ENCODE peak calls at places on chromosomes 1 and 21, in four cellular contexts. J is pancreas, N is thoracic aorta, A is uterus. Y is an unnamed sample. For H3K4me1, the result is how much of the 10 kb centered on the place peaks cover.

GRCh38 chr1:32060914-32061313 is 11.8 kb upstream of the TMEM39B start:
- DNase-seq in J (no peak), N (no peak), A (no peak), Y (no peak)

GRCh38 chr1:23908453-23909341 is 4.5 kb downstream of the CNR2 start:
- DNase-seq in N (no peak), A (no peak), J (no peak), Y (no peak)

GRCh38 chr1:106055900-106056299 is 1000.6 kb upstream of the PRMT6 start:
- DNase-seq in J (no peak), N (no peak), A (no peak), Y (no peak)

GRCh38 chr1:27098447-27099153 is 56.3 kb downstream of the SLC9A1 start:
- DNase-seq in N (no peak), A (no peak), J (no peak), Y (no peak)

GRCh38 chr1:203467550-203467921 is 8.1 kb upstream of the PRELP start:
- DNase-seq in A (peak), J (no peak), N (peak), Y (peak)

GRCh38 chr1:165903672-165904071 is 76.3 kb downstream of the UCK2 start:
- DNase-seq in J (no peak), N (no peak), A (no peak), Y (no peak)

GRCh38 chr1:208036177-208036808 is 125.4 kb upstream of the CD34 start:
- DNase-seq in N (no peak), A (no peak), J (no peak), Y (no peak)

GRCh38 chr1:145786271-145786670 is 37.6 kb downstream of the RNF115 start:
- DNase-seq in J (no peak), A (no peak), N (no peak), Y (no peak)

GRCh38 chr21:16455978-16456377 is 726.2 kb downstream of the USP25 start:
- DNase-seq in J (no peak), A (no peak), N (no peak), Y (no peak)

GRCh38 chr1:202709276-202710041 is 795 bp downstream of the SYT2 start:
- DNase-seq in J (peak), N (no peak), A (no peak), Y (no peak)

GRCh38 chr21:41901099-41901498 is 22.0 kb upstream of the PRDM15 start:
- DNase-seq in J (no peak), N (no peak), A (no peak), Y (no peak)

GRCh38 chr1:201882665-201883132 is 6.0 kb upstream of the SHISA4 start:
- DNase-seq in J (no peak), A (peak), N (no peak), Y (no peak)

GRCh38 chr1:157117527-157118057 is 18.0 kb upstream of the ETV3L start:
- DNase-seq in J (no peak), N (no peak), A (no peak), Y (no peak)

GRCh38 chr1:239125027-239125426 is 261.3 kb upstream of the CHRM3 start:
- DNase-seq in N (no peak), A (no peak), J (no peak), Y (no peak)

GRCh38 chr1:244049142-244049968 is 1.7 kb upstream of the ZBTB18 start:
- DNase-seq in J (peak), A (peak), N (no peak), Y (peak)

GRCh38 chr1:202247837-202248795 is 54.5 kb downstream of the LGR6 start:
- DNase-seq in N (no peak), J (no peak), A (no peak), Y (no peak)

GRCh38 chr21:20968391-20968790 is 29.8 kb upstream of the NCAM2 start:
- DNase-seq in N (no peak), A (no peak), J (no peak), Y (no peak)

GRCh38 chr1:46289976-46290375 is 13.4 kb downstream of the LRRC41 start:
- DNase-seq in J (no peak), A (no peak), N (no peak), Y (no peak)

GRCh38 chr1:235019456-235019855 is 109.2 kb downstream of the TOMM20 start:
- DNase-seq in N (no peak), J (no peak), A (no peak), Y (no peak)

GRCh38 chr21:36260030-36260787 is 59.8 kb upstream of the MORC3 start:
- DNase-seq in J (no peak), N (no peak), A (peak), Y (no peak)

GRCh38 chr1:208298593-208299233 is 54.5 kb upstream of the PLXNA2 start:
- DNase-seq in A (no peak), J (peak), N (no peak), Y (no peak)

GRCh38 chr1:32335951-32336867 is at the start of gene MARCKSL1:
- DNase-seq in J (peak), A (peak), N (peak), Y (peak)

GRCh38 chr1:150568567-150568966 is 10.8 kb downstream of the MCL1 start:
- DNase-seq in A (peak), N (no peak), J (no peak), Y (no peak)

GRCh38 chr1:179877586-179878265 is at the start of gene TOR1AIP2:
- DNase-seq in J (peak), N (peak), A (peak), Y (peak)

GRCh38 chr1:230105245-230105753 is 38.3 kb downstream of the GALNT2 start:
- DNase-seq in J (no peak), A (no peak), N (no peak), Y (no peak)

GRCh38 chr1:33608825-33609400 is 136.5 kb downstream of the ZSCAN20 start:
- DNase-seq in N (no peak), J (no peak), A (no peak), Y (no peak)

GRCh38 chr1:53047737-53048344 is 14.2 kb upstream of the PODN start:
- DNase-seq in J (no peak), N (no peak), A (no peak), Y (no peak)

GRCh38 chr1:156893048-156893953 is at the start of gene PEAR1:
- DNase-seq in J (peak), A (peak), N (no peak), Y (peak)

GRCh38 chr21:17769049-17769845 is 49.9 kb downstream of the C21orf91 start:
- DNase-seq in A (no peak), J (no peak), N (no peak), Y (no peak)

GRCh38 chr1:32361674-32362473 is 411 bp downstream of the FAM229A start:
- DNase-seq in A (peak), N (peak), J (peak), Y (peak)

GRCh38 chr1:97621955-97622354 is 298.9 kb downstream of the DPYD start:
- DNase-seq in J (no peak), N (no peak), A (no peak), Y (no peak)

GRCh38 chr1:41977329-41977728 is 58.6 kb upstream of the HIVEP3 start:
- DNase-seq in A (no peak), J (no peak), N (no peak), Y (no peak)

GRCh38 chr1:103108525-103109150 is 316 bp upstream of the COL11A1 start:
- DNase-seq in A (no peak), N (no peak), J (peak), Y (peak)

DNA sequence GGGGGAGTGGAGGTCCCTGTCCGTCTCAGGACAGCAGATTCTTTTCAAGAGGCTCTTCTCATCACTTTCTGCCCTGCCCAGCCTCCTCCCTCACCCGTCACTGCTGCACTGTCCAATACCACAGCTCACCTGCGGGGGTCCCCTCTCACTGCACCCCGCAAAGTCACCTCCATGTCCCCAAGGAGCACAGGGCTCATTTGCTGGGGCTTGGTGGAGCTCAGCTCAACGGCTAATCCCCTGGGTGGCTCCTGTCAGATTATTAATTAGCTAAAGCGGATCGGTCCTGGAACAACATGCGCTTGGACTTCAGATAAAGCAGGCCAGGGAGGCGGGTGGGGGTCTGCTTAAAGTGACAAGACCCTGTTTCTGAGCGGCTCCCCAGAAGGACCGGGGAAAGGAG is 43.2 kb downstream of the CASZ1 start:
- DNase-seq in A (no peak), J (peak), N (no peak), Y (no peak)
- TF ChIP-seq CTCF in A (no peak), J (no peak), N (no peak), Y (no peak)

DNA sequence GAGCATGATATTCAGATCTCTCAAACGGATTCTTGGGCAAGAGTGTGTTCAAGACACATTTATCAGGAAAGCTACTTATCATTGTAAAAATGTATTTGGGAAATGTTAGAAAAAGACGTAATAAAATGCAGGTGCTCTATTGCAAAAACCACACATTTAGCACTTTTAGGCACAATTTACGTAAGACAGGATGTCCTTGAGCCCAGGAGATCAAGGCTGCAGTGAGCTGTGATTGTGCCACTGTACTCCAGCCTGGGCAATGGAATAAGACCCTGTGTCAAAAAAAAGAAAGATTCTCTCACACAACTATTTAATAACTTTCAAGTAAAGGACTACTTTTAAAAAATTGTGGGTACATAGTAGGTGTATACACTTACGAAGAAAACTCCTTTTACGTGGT is 18.4 kb downstream of the SLC25A33 start:
- DNase-seq in N (no peak), J (no peak), A (no peak), Y (no peak)
- H3K4me1 ChIP-seq in N (under half), J (under half), A (under half), Y (half or more)

DNA sequence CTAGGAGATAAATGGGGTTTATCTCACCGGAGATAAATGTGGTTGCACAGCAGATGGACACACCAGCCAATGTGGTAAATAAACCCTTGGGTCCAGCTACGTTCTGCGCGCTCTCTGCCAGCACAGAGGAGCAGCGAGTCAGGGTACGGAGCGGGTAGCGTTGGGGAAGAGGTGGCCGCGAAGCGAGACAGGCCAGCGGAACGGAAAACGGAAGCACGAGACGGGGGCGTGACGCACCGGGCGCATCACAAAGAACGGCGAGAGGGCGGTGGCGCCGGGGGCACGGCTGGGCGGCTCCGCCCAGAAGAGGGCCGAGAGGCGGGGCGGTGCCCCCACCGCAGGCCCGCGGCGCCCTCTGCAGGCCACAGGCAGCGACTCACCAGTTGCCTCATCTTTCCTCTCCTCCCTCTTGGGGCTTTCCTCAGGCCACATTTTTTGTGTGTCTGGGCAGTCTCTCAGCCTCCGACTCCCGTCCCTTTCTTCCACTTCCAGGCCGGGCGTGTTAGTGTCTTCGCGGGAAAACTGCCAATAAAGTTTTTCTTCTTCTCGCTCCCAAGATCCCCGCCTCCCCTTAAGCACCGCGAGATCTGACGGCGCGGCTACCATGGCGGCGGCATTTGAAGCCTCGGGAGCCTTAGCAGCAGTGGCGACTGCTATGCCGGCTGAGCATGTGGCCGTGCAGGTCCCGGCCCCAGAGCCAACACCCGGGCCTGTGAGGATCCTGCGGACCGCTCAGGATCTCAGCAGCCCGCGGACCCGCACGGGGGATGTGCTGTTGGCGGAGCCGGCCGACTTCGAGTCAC is at the start of gene DDX20:
- DNase-seq in A (peak), J (peak), N (peak), Y (peak)
- TF ChIP-seq CTCF in A (peak), J (peak), N (peak), Y (peak)

GRCh38 chr21:34796518-34797201 is 127.9 kb downstream of the CLIC6 start:
- DNase-seq in N (no peak), A (no peak), J (no peak), Y (no peak)

GRCh38 chr21:34799092-34799491 is 130.3 kb downstream of the CLIC6 start:
- DNase-seq in A (no peak), J (no peak), N (no peak), Y (no peak)

GRCh38 chr21:34795152-34796141 is 126.7 kb downstream of the CLIC6 start:
- DNase-seq in J (no peak), A (no peak), N (no peak), Y (peak)

GRCh38 chr21:34797202-34797527 is 128.4 kb downstream of the CLIC6 start:
- DNase-seq in N (no peak), J (no peak), A (no peak), Y (no peak)

GRCh38 chr21:34797926-34798595 is 129.3 kb downstream of the CLIC6 start:
- DNase-seq in A (no peak), N (no peak), J (no peak), Y (no peak)
- H3K4me1 ChIP-seq in A (under half), N (under half), J (under half), Y (half or more)

GRCh38 chr1:54489627-54490240 is 58.3 kb upstream of the ACOT11 start:
- DNase-seq in J (no peak), A (no peak), N (no peak), Y (no peak)
- TF ChIP-seq CTCF in J (no peak), A (no peak), N (peak), Y (no peak)

DNA sequence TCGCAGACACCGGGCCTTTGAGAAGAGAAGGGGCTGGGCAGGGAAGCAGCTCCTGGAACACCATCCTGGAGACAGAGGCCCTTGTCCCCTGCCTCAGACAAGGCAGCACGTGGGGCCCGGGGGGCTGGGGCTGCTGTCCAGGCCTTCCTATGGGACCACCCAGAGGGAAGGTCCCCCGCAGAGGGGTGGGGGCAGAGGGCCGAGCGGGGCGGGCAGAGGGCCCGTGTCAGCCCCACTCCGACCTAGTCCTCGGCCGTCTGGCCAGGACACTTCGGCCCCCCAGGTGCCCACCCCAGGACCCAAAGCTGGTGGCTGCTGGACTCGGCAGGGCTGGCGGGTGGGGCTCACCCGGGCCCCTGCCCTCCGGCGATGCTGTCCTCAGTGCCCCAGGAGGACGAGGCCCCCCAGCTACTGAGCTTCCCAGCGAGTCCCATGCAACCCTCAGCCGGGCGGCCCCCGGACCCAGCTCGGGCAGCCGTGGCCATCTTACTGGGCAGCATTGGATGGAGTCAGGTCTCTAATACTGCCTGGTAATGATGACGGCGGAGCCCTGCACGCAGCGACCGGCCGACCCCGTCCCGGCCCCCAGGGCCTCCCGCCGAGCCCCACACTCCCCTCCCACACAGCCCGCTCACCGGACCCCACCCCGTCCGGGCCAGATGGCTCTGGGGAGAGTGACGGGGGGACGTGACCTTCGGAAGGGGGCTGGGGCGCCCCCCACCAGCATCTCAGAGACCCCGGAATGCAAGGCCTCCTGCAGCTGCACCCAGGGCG is 6.9 kb upstream of the TTLL10 start:
- DNase-seq in A (no peak), J (peak), N (no peak), Y (no peak)
- H3K4me1 ChIP-seq in A (under half), J (under half), N (under half), Y (under half)

DNA sequence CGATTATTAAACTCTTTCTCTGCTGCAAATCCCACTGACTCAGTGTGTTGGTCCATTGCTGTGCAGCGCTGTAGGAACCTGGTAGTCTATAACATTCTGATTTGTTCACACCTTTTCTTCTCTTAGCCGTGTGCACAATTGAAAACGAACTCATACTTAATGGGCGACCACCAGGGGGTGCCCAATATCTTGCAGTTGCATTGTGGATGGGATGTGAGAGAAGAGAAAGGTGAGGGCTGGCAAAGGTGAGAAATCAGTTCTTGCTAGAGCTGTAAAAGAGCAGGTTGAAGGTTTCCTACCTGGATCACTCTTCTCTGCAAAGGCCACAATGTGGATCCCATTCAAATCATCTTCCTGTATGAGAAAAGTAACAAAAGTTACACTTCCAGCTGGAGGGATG is 51.0 kb downstream of the CASQ2 start:
- DNase-seq in N (no peak), A (peak), J (no peak), Y (peak)
- TF ChIP-seq CTCF in N (peak), A (peak), J (peak), Y (peak)

GRCh38 chr21:46555225-46555617 is 49.7 kb downstream of the S100B start:
- DNase-seq in A (no peak), N (no peak), J (no peak), Y (no peak)
- H3K4me1 ChIP-seq in A (under half), N (under half), J (under half), Y (under half)

GRCh38 chr1:118300808-118301207 is 115.8 kb upstream of the SPAG17 start:
- DNase-seq in J (no peak), N (no peak), A (no peak), Y (no peak)

GRCh38 chr1:118303534-118303933 is 118.5 kb upstream of the SPAG17 start:
- DNase-seq in N (no peak), J (no peak), A (no peak), Y (no peak)

GRCh38 chr1:118302145-118302544 is 117.1 kb upstream of the SPAG17 start:
- DNase-seq in N (no peak), J (no peak), A (no peak), Y (no peak)

GRCh38 chr1:118304722-118305344 is 119.8 kb upstream of the SPAG17 start:
- DNase-seq in N (no peak), A (no peak), J (no peak), Y (no peak)
- TF ChIP-seq CTCF in N (no peak), A (no peak), J (peak), Y (peak)

GRCh38 chr1:9235560-9235959 is 986 bp downstream of the H6PD start:
- DNase-seq in A (no peak), N (no peak), J (no peak), Y (peak)
- H3K4me1 ChIP-seq in A (under half), N (under half), J (under half), Y (half or more)

Y was measured in psoas muscle.